ENCODE peak calls at places on chromosomes 6 and 20, in eight cellular contexts. A is small intestine; B is breast epithelium; Q is tibial artery; E is fibroblast of lung; P is esophagus squamous epithelium; T is choroid plexus epithelial cell; K is CD4-positive, alpha-beta memory T cell. O is an unnamed sample.

GRCh38 chr6:87154641-87155271 is 609 bp upstream of the ZNF292 start:
- DNase-seq in T (peak; percentile 86), B (no peak), P (no peak), A (peak; percentile 79), K (peak; percentile 77), E (peak; percentile 87), Q (no peak), O (no peak)

GRCh38 chr6:50795574-50795973 is 23.1 kb upstream of the TFAP2B start:
- DNase-seq in B (no peak), Q (no peak), P (no peak), E (no peak), K (no peak), T (no peak), A (no peak), O (no peak)

GRCh38 chr20:12941025-12941424 is 67.7 kb upstream of the SPTLC3 start:
- DNase-seq in P (no peak), B (no peak), A (no peak), Q (no peak), K (no peak), T (peak; percentile 79), E (peak; percentile 8), O (no peak)

GRCh38 chr20:45366631-45367030 is 3.7 kb downstream of the SYS1 start:
- DNase-seq in A (no peak), E (no peak), Q (no peak), K (no peak), P (no peak), B (no peak), T (no peak), O (no peak)

GRCh38 chr6:111789593-111789992 is 83.7 kb downstream of the FYN start:
- DNase-seq in K (no peak), B (no peak), P (no peak), E (peak; percentile 38), Q (no peak), A (no peak), T (peak; percentile 50), O (peak; percentile 39)

GRCh38 chr6:118660218-118660569 is 8.8 kb upstream of the CEP85L start:
- DNase-seq in Q (no peak), P (no peak), K (peak; percentile 68), A (peak; percentile 14), T (peak; percentile 54), E (no peak), B (no peak), O (peak; percentile 14)

GRCh38 chr6:93786474-93787330 is 367.3 kb upstream of the EPHA7 start:
- DNase-seq in B (no peak), T (peak; percentile 78), P (no peak), A (no peak), Q (no peak), K (no peak), E (no peak), O (no peak)

GRCh38 chr6:168092541-168092940 is 13.5 kb upstream of the FRMD1 start:
- DNase-seq in A (no peak), P (no peak), Q (no peak), E (no peak), B (no peak), K (no peak), T (no peak), O (no peak)

GRCh38 chr20:32893878-32894483 is 35.3 kb downstream of the EFCAB8 start:
- DNase-seq in P (no peak), E (no peak), B (no peak), A (no peak), K (no peak), T (peak; percentile 63), Q (no peak), O (no peak)

GRCh38 chr20:3651204-3651970 is 11.8 kb downstream of the GFRA4 start:
- DNase-seq in B (no peak), E (no peak), T (no peak), K (no peak), A (no peak), Q (no peak), P (no peak), O (no peak)

GRCh38 chr20:32763202-32763999 is 1.2 kb downstream of the DNMT3B start:
- DNase-seq in K (no peak), A (peak; percentile 23), T (no peak), E (no peak), Q (no peak), B (no peak), P (no peak), O (peak; percentile 14)

GRCh38 chr6:170420264-170420663 is 113.7 kb downstream of the FAM120B start:
- DNase-seq in A (no peak), Q (no peak), K (no peak), T (no peak), P (no peak), E (no peak), B (no peak), O (no peak)

GRCh38 chr6:127833336-127833735 is 67.5 kb downstream of the THEMIS start:
- DNase-seq in K (no peak), Q (no peak), T (no peak), B (no peak), A (no peak), P (no peak), E (no peak), O (no peak)

GRCh38 chr20:45299786-45300185 is 6.9 kb upstream of the RBPJL start:
- DNase-seq in A (no peak), Q (no peak), E (no peak), T (no peak), B (no peak), P (no peak), K (no peak), O (no peak)

GRCh38 chr20:24912397-24913075 is 36.5 kb upstream of the CST7 start:
- DNase-seq in E (no peak), P (no peak), Q (peak; percentile 55), T (no peak), B (no peak), K (no peak), A (no peak), O (no peak)

GRCh38 chr6:16503241-16503775 is 258.0 kb downstream of the ATXN1 start:
- DNase-seq in K (no peak), Q (no peak), B (no peak), T (no peak), A (no peak), E (no peak), P (no peak), O (no peak)

GRCh38 chr6:16508959-16509358 is 252.3 kb downstream of the ATXN1 start:
- DNase-seq in B (no peak), Q (no peak), P (no peak), E (no peak), T (no peak), K (no peak), A (no peak), O (no peak)

GRCh38 chr6:16504608-16505007 is 256.7 kb downstream of the ATXN1 start:
- DNase-seq in E (no peak), K (no peak), T (no peak), A (no peak), Q (no peak), B (no peak), P (no peak), O (no peak)

GRCh38 chr6:16503919-16504554 is 257.2 kb downstream of the ATXN1 start:
- DNase-seq in T (no peak), Q (no peak), A (peak; percentile 26), B (no peak), E (no peak), K (peak; percentile 24), P (no peak), O (no peak)

GRCh38 chr6:16505711-16506362 is 255.4 kb downstream of the ATXN1 start:
- DNase-seq in K (no peak), B (no peak), T (peak; percentile 60), Q (no peak), E (peak; percentile 81), P (no peak), A (no peak), O (peak; percentile 21)
- H3K4me3 ChIP-seq in K (no peak overlapping the region), B (no peak overlapping the region), T (no peak overlapping the region), Q (no peak overlapping the region), E (no peak overlapping the region), P (no peak overlapping the region), A (no peak overlapping the region), O (no peak overlapping the region)

GRCh38 chr20:38127011-38127621 is 38.0 kb downstream of the TGM2 start:
- DNase-seq in T (peak; percentile 78), Q (peak; percentile 79), E (peak; percentile 92), K (no peak), B (no peak), P (no peak), A (peak; percentile 79), O (peak; percentile 72)
- H3K4me3 ChIP-seq in T (no peak overlapping the region), Q (no peak overlapping the region), E (no peak overlapping the region), K (no peak overlapping the region), B (no peak overlapping the region), P (no peak overlapping the region), A (no peak overlapping the region), O (no peak overlapping the region)

GRCh38 chr6:17393335-17394191 is at the start of gene CAP2:
- DNase-seq in K (no peak), T (peak; percentile 32), A (peak; percentile 42), E (peak; percentile 80), P (no peak), B (peak; percentile 38), Q (peak; percentile 89), O (peak; percentile 66)

GRCh38 chr6:17394192-17394611 is 807 bp downstream of the CAP2 start:
- DNase-seq in T (peak; percentile 69), E (peak; percentile 85), B (peak; percentile 48), A (peak; percentile 50), P (no peak), K (no peak), Q (peak; percentile 81), O (peak; percentile 23)

GRCh38 chr6:17392978-17393334 is 439 bp upstream of the CAP2 start:
- DNase-seq in A (no peak), Q (no peak), P (no peak), E (no peak), B (no peak), T (no peak), K (no peak), O (no peak)

GRCh38 chr6:17396256-17396655 is 2.9 kb downstream of the CAP2 start:
- DNase-seq in P (no peak), E (no peak), K (no peak), A (no peak), B (no peak), Q (no peak), T (no peak), O (no peak)

GRCh38 chr6:17395112-17395511 is 1.7 kb downstream of the CAP2 start:
- DNase-seq in Q (no peak), E (no peak), K (no peak), T (no peak), P (no peak), A (no peak), B (no peak), O (no peak)
- H3K4me3 ChIP-seq in Q (no peak overlapping the region), E (no peak overlapping the region), K (no peak overlapping the region), T (no peak overlapping the region), P (no peak overlapping the region), A (no peak overlapping the region), B (no peak overlapping the region), O (peak overlapping the region; percentile 66)

DNA sequence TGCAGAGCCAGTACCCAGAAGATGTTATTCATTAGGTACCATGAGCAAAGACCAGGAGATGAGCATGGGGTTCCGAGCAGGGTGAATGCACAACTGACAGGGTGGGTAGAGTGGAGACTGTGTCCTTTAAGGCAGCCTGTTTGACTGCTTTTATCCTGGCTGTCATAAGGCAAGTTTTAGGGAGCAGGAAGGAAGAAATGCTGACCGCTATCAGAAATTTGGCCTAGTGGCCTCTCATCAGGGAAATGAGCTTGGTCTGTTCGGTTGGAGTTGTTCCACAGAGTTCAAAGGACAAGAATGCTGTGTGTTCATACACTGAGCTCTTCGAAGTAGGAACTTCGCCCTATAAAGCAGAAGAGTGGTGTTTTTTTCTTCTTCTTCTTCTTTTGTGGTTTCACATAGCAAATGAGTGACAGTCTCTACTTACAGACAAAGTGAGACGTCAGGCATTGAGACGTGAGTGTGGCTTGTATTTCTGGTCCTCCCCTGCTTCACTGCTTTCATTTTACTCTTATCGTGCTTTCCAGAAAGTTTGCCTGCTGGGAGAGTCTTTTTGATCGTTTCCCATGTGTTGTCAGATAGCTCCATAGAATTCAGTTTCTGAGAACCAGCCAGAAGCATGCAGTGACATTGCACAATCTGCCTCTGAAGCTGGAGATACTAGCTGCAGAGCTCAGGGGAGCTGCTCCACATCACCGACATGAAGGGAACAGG is at the start of gene CASS4:
- DNase-seq in A (peak; percentile 67), K (peak; percentile 63), B (no peak), T (peak; percentile 96), Q (no peak), E (peak; percentile 91), P (no peak), O (no peak)
- H3K4me3 ChIP-seq in A (no peak within 1 kb of the TSS), K (peak within 1 kb of the TSS; percentile 24), B (peak within 1 kb of the TSS; percentile 41), T (peak within 1 kb of the TSS; percentile 62), Q (peak within 1 kb of the TSS; percentile 16), E (peak within 1 kb of the TSS; percentile 68), P (peak within 1 kb of the TSS; percentile 17), O (peak within 1 kb of the TSS; percentile 2)